ENCODE peak calls at places on chromosomes 6 and 20, in eight cellular contexts. One of them, this sample, is unnamed.

GRCh38 chr20:8803065-8803464 is 265.8 kb upstream of the PLCB4 start:
- DNase-seq in HL-60: no peak
- DNase-seq in GM23338: peak; percentile 52
- DNase-seq in left lung: no peak
- DNase-seq in Peyer's patch: no peak
- DNase-seq in uterus: no peak
- DNase-seq in hepatocyte: no peak
- DNase-seq in A549: no peak
- DNase-seq in this sample: no peak

GRCh38 chr20:33169176-33169794 is 1.3 kb downstream of the BPIFA2 start:
- DNase-seq in A549: no peak
- DNase-seq in hepatocyte: no peak
- DNase-seq in left lung: no peak
- DNase-seq in uterus: no peak
- DNase-seq in HL-60: no peak
- DNase-seq in Peyer's patch: no peak
- DNase-seq in GM23338: peak; percentile 75
- DNase-seq in this sample: no peak

GRCh38 chr6:97066056-97066455 is 141.5 kb downstream of the KLHL32 start:
- DNase-seq in left lung: no peak
- DNase-seq in hepatocyte: no peak
- DNase-seq in A549: no peak
- DNase-seq in GM23338: no peak
- DNase-seq in uterus: no peak
- DNase-seq in HL-60: no peak
- DNase-seq in Peyer's patch: no peak
- DNase-seq in this sample: no peak

GRCh38 chr20:32451340-32451681 is 93.2 kb downstream of the ASXL1 start:
- DNase-seq in Peyer's patch: no peak
- DNase-seq in GM23338: no peak
- DNase-seq in HL-60: no peak
- DNase-seq in hepatocyte: no peak
- DNase-seq in A549: no peak
- DNase-seq in left lung: no peak
- DNase-seq in uterus: peak; percentile 11
- DNase-seq in this sample: no peak

GRCh38 chr6:26043389-26044139 is 43.7 kb upstream of the HFE start:
- DNase-seq in Peyer's patch: peak; percentile 67
- DNase-seq in GM23338: peak; percentile 57
- DNase-seq in uterus: peak; percentile 91
- DNase-seq in HL-60: no peak
- DNase-seq in left lung: peak; percentile 63
- DNase-seq in hepatocyte: no peak
- DNase-seq in A549: peak; percentile 36
- DNase-seq in this sample: no peak

GRCh38 chr6:18323935-18324707 is 59.8 kb upstream of the DEK start:
- DNase-seq in HL-60: no peak
- DNase-seq in Peyer's patch: no peak
- DNase-seq in A549: peak; percentile 47
- DNase-seq in left lung: no peak
- DNase-seq in uterus: no peak
- DNase-seq in GM23338: peak; percentile 83
- DNase-seq in hepatocyte: peak; percentile 77
- DNase-seq in this sample: no peak

GRCh38 chr20:62407221-62407992 is at the start of gene CABLES2:
- DNase-seq in GM23338: peak; percentile 97
- DNase-seq in Peyer's patch: peak; percentile 89
- DNase-seq in hepatocyte: peak; percentile 96
- DNase-seq in uterus: peak; percentile 91
- DNase-seq in HL-60: peak; percentile 79
- DNase-seq in A549: peak; percentile 84
- DNase-seq in left lung: peak; percentile 95
- DNase-seq in this sample: peak; percentile 91

GRCh38 chr20:1870792-1871550 is 24.2 kb upstream of the SIRPA start:
- DNase-seq in Peyer's patch: peak; percentile 64
- DNase-seq in uterus: no peak
- DNase-seq in left lung: no peak
- DNase-seq in HL-60: peak; percentile 92
- DNase-seq in GM23338: no peak
- DNase-seq in A549: no peak
- DNase-seq in hepatocyte: peak; percentile 64
- DNase-seq in this sample: peak; percentile 66

GRCh38 chr6:32852844-32853540 is 512 bp downstream of the TAP1 start:
- DNase-seq in HL-60: no peak
- DNase-seq in A549: peak; percentile 21
- DNase-seq in Peyer's patch: peak; percentile 49
- DNase-seq in left lung: peak; percentile 51
- DNase-seq in GM23338: peak; percentile 51
- DNase-seq in hepatocyte: peak; percentile 60
- DNase-seq in uterus: peak; percentile 50
- DNase-seq in this sample: no peak

GRCh38 chr6:10411915-10412164 is 3.0 kb downstream of the TFAP2A start:
- DNase-seq in uterus: no peak
- DNase-seq in left lung: no peak
- DNase-seq in Peyer's patch: no peak
- DNase-seq in A549: no peak
- DNase-seq in GM23338: no peak
- DNase-seq in HL-60: no peak
- DNase-seq in hepatocyte: no peak
- DNase-seq in this sample: no peak

GRCh38 chr6:14386263-14386981 is 268.9 kb downstream of the CD83 start:
- DNase-seq in left lung: no peak
- DNase-seq in A549: no peak
- DNase-seq in hepatocyte: no peak
- DNase-seq in Peyer's patch: no peak
- DNase-seq in HL-60: no peak
- DNase-seq in uterus: no peak
- DNase-seq in GM23338: no peak
- DNase-seq in this sample: no peak

GRCh38 chr6:44020148-44020547 is 107.1 kb downstream of the MRPL14 start:
- DNase-seq in hepatocyte: no peak
- DNase-seq in left lung: no peak
- DNase-seq in Peyer's patch: no peak
- DNase-seq in A549: no peak
- DNase-seq in uterus: peak; percentile 87
- DNase-seq in HL-60: no peak
- DNase-seq in GM23338: no peak
- DNase-seq in this sample: no peak

GRCh38 chr6:129679250-129679649 is 30.7 kb downstream of the ARHGAP18 start:
- DNase-seq in Peyer's patch: no peak
- DNase-seq in hepatocyte: no peak
- DNase-seq in left lung: no peak
- DNase-seq in A549: no peak
- DNase-seq in uterus: no peak
- DNase-seq in HL-60: no peak
- DNase-seq in GM23338: no peak
- DNase-seq in this sample: no peak

GRCh38 chr6:53464942-53465460 is 79.9 kb downstream of the GCLC start:
- DNase-seq in left lung: peak; percentile 84
- DNase-seq in HL-60: no peak
- DNase-seq in hepatocyte: peak; percentile 40
- DNase-seq in A549: no peak
- DNase-seq in uterus: peak; percentile 92
- DNase-seq in GM23338: no peak
- DNase-seq in Peyer's patch: no peak
- DNase-seq in this sample: no peak

GRCh38 chr6:138996524-138996923 is 8.5 kb upstream of the REPS1 start:
- DNase-seq in uterus: no peak
- DNase-seq in A549: no peak
- DNase-seq in GM23338: no peak
- DNase-seq in HL-60: no peak
- DNase-seq in left lung: no peak
- DNase-seq in Peyer's patch: no peak
- DNase-seq in hepatocyte: no peak
- DNase-seq in this sample: no peak

GRCh38 chr20:1734269-1734858 is 76.8 kb upstream of the SIRPG start:
- DNase-seq in uterus: no peak
- DNase-seq in Peyer's patch: no peak
- DNase-seq in A549: no peak
- DNase-seq in left lung: no peak
- DNase-seq in HL-60: no peak
- DNase-seq in hepatocyte: no peak
- DNase-seq in GM23338: no peak
- DNase-seq in this sample: no peak

GRCh38 chr6:106728296-106728870 is 99.0 kb downstream of the QRSL1 start:
- DNase-seq in hepatocyte: no peak
- DNase-seq in HL-60: no peak
- DNase-seq in left lung: peak; percentile 67
- DNase-seq in GM23338: no peak
- DNase-seq in A549: no peak
- DNase-seq in uterus: no peak
- DNase-seq in Peyer's patch: no peak
- DNase-seq in this sample: no peak

GRCh38 chr20:13034936-13035335 is 26.2 kb downstream of the SPTLC3 start:
- DNase-seq in GM23338: no peak
- DNase-seq in uterus: no peak
- DNase-seq in hepatocyte: no peak
- DNase-seq in HL-60: no peak
- DNase-seq in A549: no peak
- DNase-seq in Peyer's patch: no peak
- DNase-seq in left lung: no peak
- DNase-seq in this sample: no peak

GRCh38 chr20:46361386-46361785 is 45.0 kb downstream of the ELMO2 start:
- DNase-seq in GM23338: no peak
- DNase-seq in HL-60: no peak
- DNase-seq in A549: no peak
- DNase-seq in Peyer's patch: no peak
- DNase-seq in hepatocyte: no peak
- DNase-seq in uterus: no peak
- DNase-seq in left lung: no peak
- DNase-seq in this sample: no peak

GRCh38 chr20:48683467-48684175 is 144.2 kb downstream of the PREX1 start:
- DNase-seq in hepatocyte: no peak
- DNase-seq in left lung: no peak
- DNase-seq in A549: no peak
- DNase-seq in HL-60: no peak
- DNase-seq in GM23338: no peak
- DNase-seq in uterus: no peak
- DNase-seq in Peyer's patch: no peak
- DNase-seq in this sample: no peak

GRCh38 chr6:18342223-18342622 is 44.9 kb upstream of the RNF144B start:
- DNase-seq in uterus: no peak
- DNase-seq in left lung: no peak
- DNase-seq in A549: no peak
- DNase-seq in HL-60: no peak
- DNase-seq in hepatocyte: no peak
- DNase-seq in Peyer's patch: no peak
- DNase-seq in GM23338: no peak
- DNase-seq in this sample: no peak

GRCh38 chr20:34110025-34111013 is 1.7 kb downstream of the EIF2S2 start:
- DNase-seq in uterus: no peak
- DNase-seq in Peyer's patch: no peak
- DNase-seq in left lung: no peak
- DNase-seq in HL-60: no peak
- DNase-seq in A549: no peak
- DNase-seq in hepatocyte: no peak
- DNase-seq in GM23338: no peak
- DNase-seq in this sample: no peak

GRCh38 chr20:34921436-34921835 is 34.2 kb downstream of the GSS start:
- DNase-seq in left lung: no peak
- DNase-seq in uterus: no peak
- DNase-seq in GM23338: no peak
- DNase-seq in HL-60: no peak
- DNase-seq in Peyer's patch: no peak
- DNase-seq in A549: no peak
- DNase-seq in hepatocyte: no peak
- DNase-seq in this sample: no peak

GRCh38 chr20:21048841-21049273 is 57.3 kb downstream of the LINC00237 start:
- DNase-seq in HL-60: no peak
- DNase-seq in Peyer's patch: peak; percentile 23
- DNase-seq in left lung: no peak
- DNase-seq in uterus: no peak
- DNase-seq in A549: peak; percentile 69
- DNase-seq in GM23338: peak; percentile 88
- DNase-seq in hepatocyte: no peak
- DNase-seq in this sample: no peak
- TF ChIP-seq CTCF in HL-60: peak; percentile 25
- TF ChIP-seq CTCF in Peyer's patch: peak; percentile 58
- TF ChIP-seq CTCF in left lung: peak; percentile 44
- TF ChIP-seq CTCF in uterus: no peak
- TF ChIP-seq CTCF in A549: peak; percentile 55
- TF ChIP-seq CTCF in GM23338: peak; percentile 95
- TF ChIP-seq CTCF in hepatocyte: peak; percentile 29
- TF ChIP-seq CTCF in this sample: peak; percentile 71

GRCh38 chr6:100719883-100720682 is 161.0 kb downstream of the ASCC3 start:
- DNase-seq in A549: peak; percentile 0
- DNase-seq in uterus: no peak
- DNase-seq in Peyer's patch: no peak
- DNase-seq in left lung: no peak
- DNase-seq in hepatocyte: peak; percentile 19
- DNase-seq in GM23338: peak; percentile 33
- DNase-seq in HL-60: no peak
- DNase-seq in this sample: no peak
- TF ChIP-seq CTCF in A549: peak; percentile 37
- TF ChIP-seq CTCF in uterus: no peak
- TF ChIP-seq CTCF in Peyer's patch: peak; percentile 47
- TF ChIP-seq CTCF in left lung: peak; percentile 34
- TF ChIP-seq CTCF in hepatocyte: peak; percentile 50
- TF ChIP-seq CTCF in GM23338: peak; percentile 48
- TF ChIP-seq CTCF in HL-60: no peak
- TF ChIP-seq CTCF in this sample: peak; percentile 71

GRCh38 chr6:52162940-52163908 is 23.0 kb upstream of the IL17A start:
- DNase-seq in A549: peak; percentile 2
- DNase-seq in HL-60: no peak
- DNase-seq in uterus: no peak
- DNase-seq in GM23338: peak; percentile 53
- DNase-seq in left lung: no peak
- DNase-seq in hepatocyte: peak; percentile 31
- DNase-seq in Peyer's patch: no peak
- DNase-seq in this sample: no peak
- TF ChIP-seq CTCF in A549: peak; percentile 54
- TF ChIP-seq CTCF in HL-60: peak; percentile 65
- TF ChIP-seq CTCF in uterus: no peak
- TF ChIP-seq CTCF in GM23338: peak; percentile 83
- TF ChIP-seq CTCF in left lung: peak; percentile 21
- TF ChIP-seq CTCF in hepatocyte: peak; percentile 66
- TF ChIP-seq CTCF in Peyer's patch: peak; percentile 91
- TF ChIP-seq CTCF in this sample: peak; percentile 65

DNA sequence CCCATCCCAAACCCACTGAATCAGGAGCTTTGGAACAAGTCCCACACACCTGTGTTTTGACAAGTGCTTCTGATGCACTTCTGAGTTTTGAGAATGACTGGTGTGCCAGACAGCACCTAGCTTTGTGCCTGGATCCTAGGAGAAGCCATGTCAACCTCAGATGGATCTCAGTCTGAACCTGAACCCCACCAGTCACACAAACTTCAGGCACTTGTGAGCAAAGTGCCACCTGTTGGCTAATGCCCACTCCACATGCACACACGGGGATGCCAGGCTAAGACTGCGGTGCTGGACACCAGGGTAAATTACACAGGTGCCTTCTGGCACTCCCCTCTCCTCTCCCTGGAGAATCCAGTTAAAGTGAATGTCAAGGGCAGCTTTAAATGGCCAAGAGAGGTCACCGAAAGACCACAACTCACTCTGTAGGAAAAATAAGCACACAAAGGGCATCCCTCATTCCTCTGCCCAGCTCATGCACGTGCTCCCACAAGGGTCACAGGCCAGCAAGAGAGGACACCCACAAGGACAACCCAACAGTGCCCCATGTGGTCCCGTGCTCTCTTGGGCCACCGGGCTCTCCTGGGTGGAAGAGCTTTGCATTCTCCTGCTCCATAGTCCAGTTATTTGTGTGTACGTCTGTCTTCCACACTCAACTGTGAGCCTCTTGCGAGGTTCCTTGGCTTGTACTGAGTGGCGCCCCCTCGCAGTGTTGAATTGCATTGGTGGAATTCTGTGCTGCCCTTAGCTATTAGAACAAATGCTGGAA is 45.6 kb downstream of the TAF8 start:
- DNase-seq in GM23338: peak; percentile 54
- DNase-seq in hepatocyte: no peak
- DNase-seq in HL-60: no peak
- DNase-seq in A549: no peak
- DNase-seq in Peyer's patch: no peak
- DNase-seq in uterus: no peak
- DNase-seq in left lung: no peak
- DNase-seq in this sample: no peak
- TF ChIP-seq CTCF in GM23338: peak; percentile 62
- TF ChIP-seq CTCF in hepatocyte: no peak
- TF ChIP-seq CTCF in HL-60: no peak
- TF ChIP-seq CTCF in A549: no peak
- TF ChIP-seq CTCF in Peyer's patch: no peak
- TF ChIP-seq CTCF in uterus: no peak
- TF ChIP-seq CTCF in left lung: no peak
- TF ChIP-seq CTCF in this sample: no peak